ENCODE peak calls at places on chromosomes 3 and 15, in five cellular contexts. One of them, this sample, is unnamed. For H3K4me1, the result is how much of the 10 kb centered on the place peaks cover.

GRCh38 chr15:78251136-78251535 is 13.2 kb upstream of the DNAJA4 start:
- DNase-seq in neural progenitor cell: no peak
- DNase-seq in tibial artery: no peak
- DNase-seq in sigmoid colon: no peak
- DNase-seq in Panc1: no peak
- DNase-seq in this sample: no peak

GRCh38 chr3:98777801-98778220 is 14.7 kb downstream of the ST3GAL6 start:
- DNase-seq in Panc1: no peak
- DNase-seq in tibial artery: no peak
- DNase-seq in neural progenitor cell: no peak
- DNase-seq in sigmoid colon: no peak
- DNase-seq in this sample: peak

GRCh38 chr3:11770477-11771381 is 76.0 kb downstream of the TAMM41 start:
- DNase-seq in sigmoid colon: peak
- DNase-seq in Panc1: no peak
- DNase-seq in neural progenitor cell: peak
- DNase-seq in tibial artery: peak
- DNase-seq in this sample: peak

GRCh38 chr3:33977227-33977626 is 178.8 kb downstream of the PDCD6IP start:
- DNase-seq in neural progenitor cell: no peak
- DNase-seq in sigmoid colon: no peak
- DNase-seq in Panc1: no peak
- DNase-seq in tibial artery: no peak
- DNase-seq in this sample: no peak

GRCh38 chr15:77966540-77967290 is 110.8 kb downstream of the TBC1D2B start:
- DNase-seq in sigmoid colon: peak
- DNase-seq in neural progenitor cell: peak
- DNase-seq in tibial artery: no peak
- DNase-seq in Panc1: no peak
- DNase-seq in this sample: peak

GRCh38 chr15:57272770-57273357 is 103.4 kb upstream of the CGNL1 start:
- DNase-seq in neural progenitor cell: no peak
- DNase-seq in sigmoid colon: no peak
- DNase-seq in tibial artery: no peak
- DNase-seq in Panc1: no peak
- DNase-seq in this sample: no peak

GRCh38 chr3:129584631-129585030 is 21.8 kb downstream of the PLXND1 start:
- DNase-seq in Panc1: no peak
- DNase-seq in sigmoid colon: no peak
- DNase-seq in neural progenitor cell: no peak
- DNase-seq in tibial artery: no peak
- DNase-seq in this sample: no peak

GRCh38 chr3:18579659-18580058 is 154.5 kb upstream of the SATB1 start:
- DNase-seq in Panc1: no peak
- DNase-seq in neural progenitor cell: no peak
- DNase-seq in sigmoid colon: no peak
- DNase-seq in tibial artery: no peak
- DNase-seq in this sample: no peak

GRCh38 chr15:85955501-85956391 is 123.9 kb upstream of the AGBL1 start:
- DNase-seq in sigmoid colon: no peak
- DNase-seq in neural progenitor cell: no peak
- DNase-seq in tibial artery: no peak
- DNase-seq in Panc1: no peak
- DNase-seq in this sample: peak

GRCh38 chr3:177753498-177754155 is 556.3 kb upstream of the TBL1XR1 start:
- DNase-seq in sigmoid colon: peak
- DNase-seq in Panc1: no peak
- DNase-seq in neural progenitor cell: no peak
- DNase-seq in tibial artery: peak
- DNase-seq in this sample: peak

GRCh38 chr3:135503429-135504083 is 462.0 kb upstream of the PPP2R3A start:
- DNase-seq in tibial artery: peak
- DNase-seq in neural progenitor cell: peak
- DNase-seq in sigmoid colon: peak
- DNase-seq in Panc1: peak
- DNase-seq in this sample: peak

GRCh38 chr3:101950510-101950909 is 101.2 kb downstream of the NFKBIZ start:
- DNase-seq in sigmoid colon: no peak
- DNase-seq in neural progenitor cell: no peak
- DNase-seq in Panc1: no peak
- DNase-seq in tibial artery: no peak
- DNase-seq in this sample: peak

GRCh38 chr15:69087581-69087980 is 72.9 kb upstream of the GLCE start:
- DNase-seq in tibial artery: no peak
- DNase-seq in Panc1: no peak
- DNase-seq in neural progenitor cell: no peak
- DNase-seq in sigmoid colon: no peak
- DNase-seq in this sample: no peak

GRCh38 chr3:36155515-36155914 is 224.8 kb upstream of the STAC start:
- DNase-seq in neural progenitor cell: no peak
- DNase-seq in sigmoid colon: no peak
- DNase-seq in Panc1: no peak
- DNase-seq in tibial artery: no peak
- DNase-seq in this sample: no peak

GRCh38 chr3:195042741-195043611 is 228.0 kb downstream of the XXYLT1 start:
- DNase-seq in neural progenitor cell: no peak
- DNase-seq in sigmoid colon: no peak
- DNase-seq in Panc1: no peak
- DNase-seq in tibial artery: no peak
- DNase-seq in this sample: no peak

GRCh38 chr3:8938021-8938420 is 25.3 kb downstream of the RAD18 start:
- DNase-seq in neural progenitor cell: peak
- DNase-seq in sigmoid colon: no peak
- DNase-seq in Panc1: no peak
- DNase-seq in tibial artery: no peak
- DNase-seq in this sample: peak

GRCh38 chr3:52204337-52205073 is 6.5 kb downstream of the ALAS1 start:
- DNase-seq in sigmoid colon: no peak
- DNase-seq in tibial artery: no peak
- DNase-seq in Panc1: no peak
- DNase-seq in neural progenitor cell: no peak
- DNase-seq in this sample: no peak

GRCh38 chr15:43483306-43484128 is 9.4 kb downstream of the TP53BP1 start:
- DNase-seq in tibial artery: no peak
- DNase-seq in sigmoid colon: no peak
- DNase-seq in Panc1: no peak
- DNase-seq in neural progenitor cell: no peak
- DNase-seq in this sample: no peak

GRCh38 chr3:32460031-32460749 is 42.5 kb downstream of the CMTM6 start:
- DNase-seq in Panc1: no peak
- DNase-seq in sigmoid colon: no peak
- DNase-seq in neural progenitor cell: peak
- DNase-seq in tibial artery: no peak
- DNase-seq in this sample: no peak

GRCh38 chr3:141877911-141878310 is 1.5 kb downstream of the ATP1B3 start:
- DNase-seq in sigmoid colon: no peak
- DNase-seq in neural progenitor cell: peak
- DNase-seq in tibial artery: no peak
- DNase-seq in Panc1: no peak
- DNase-seq in this sample: peak

GRCh38 chr15:78772738-78773137 is 38.5 kb downstream of the ADAMTS7 start:
- DNase-seq in sigmoid colon: no peak
- DNase-seq in tibial artery: no peak
- DNase-seq in neural progenitor cell: no peak
- DNase-seq in Panc1: no peak
- DNase-seq in this sample: no peak

GRCh38 chr3:53081318-53081717 is 35.4 kb upstream of the SFMBT1 start:
- DNase-seq in Panc1: no peak
- DNase-seq in neural progenitor cell: no peak
- DNase-seq in sigmoid colon: no peak
- DNase-seq in tibial artery: no peak
- DNase-seq in this sample: no peak

GRCh38 chr3:101379695-101380376 is 59.5 kb upstream of the IMPG2 start:
- DNase-seq in sigmoid colon: no peak
- DNase-seq in tibial artery: no peak
- DNase-seq in Panc1: no peak
- DNase-seq in neural progenitor cell: no peak
- DNase-seq in this sample: no peak

GRCh38 chr3:190321789-190322603 is at the start of gene CLDN1:
- DNase-seq in Panc1: no peak
- DNase-seq in sigmoid colon: peak
- DNase-seq in neural progenitor cell: peak
- DNase-seq in tibial artery: peak
- DNase-seq in this sample: peak

GRCh38 chr3:127473244-127474024 is 117.1 kb downstream of the TPRA1 start:
- DNase-seq in neural progenitor cell: peak
- DNase-seq in sigmoid colon: no peak
- DNase-seq in tibial artery: no peak
- DNase-seq in Panc1: no peak
- DNase-seq in this sample: no peak

GRCh38 chr3:14839236-14839635 is 20.5 kb downstream of the FGD5 start:
- DNase-seq in neural progenitor cell: peak
- DNase-seq in tibial artery: no peak
- DNase-seq in sigmoid colon: peak
- DNase-seq in Panc1: no peak
- DNase-seq in this sample: no peak
- H3K4me1 ChIP-seq in neural progenitor cell: under half
- H3K4me1 ChIP-seq in tibial artery: under half
- H3K4me1 ChIP-seq in sigmoid colon: under half
- H3K4me1 ChIP-seq in Panc1: under half
- H3K4me1 ChIP-seq in this sample: under half

GRCh38 chr3:181694805-181695660 is 16.7 kb upstream of the SOX2 start:
- DNase-seq in tibial artery: peak
- DNase-seq in sigmoid colon: peak
- DNase-seq in Panc1: no peak
- DNase-seq in neural progenitor cell: peak
- DNase-seq in this sample: peak
- H3K4me3 ChIP-seq in tibial artery: peak
- H3K4me3 ChIP-seq in sigmoid colon: peak
- H3K4me3 ChIP-seq in Panc1: no peak
- H3K4me3 ChIP-seq in neural progenitor cell: peak
- H3K4me3 ChIP-seq in this sample: peak

GRCh38 chr15:62983956-62984355 is 58.6 kb upstream of the TPM1 start:
- DNase-seq in Panc1: no peak
- DNase-seq in sigmoid colon: no peak
- DNase-seq in neural progenitor cell: no peak
- DNase-seq in tibial artery: no peak
- DNase-seq in this sample: no peak
- H3K27ac ChIP-seq in Panc1: no peak
- H3K27ac ChIP-seq in sigmoid colon: no peak
- H3K27ac ChIP-seq in neural progenitor cell: no peak
- H3K27ac ChIP-seq in tibial artery: no peak
- H3K27ac ChIP-seq in this sample: no peak

DNA sequence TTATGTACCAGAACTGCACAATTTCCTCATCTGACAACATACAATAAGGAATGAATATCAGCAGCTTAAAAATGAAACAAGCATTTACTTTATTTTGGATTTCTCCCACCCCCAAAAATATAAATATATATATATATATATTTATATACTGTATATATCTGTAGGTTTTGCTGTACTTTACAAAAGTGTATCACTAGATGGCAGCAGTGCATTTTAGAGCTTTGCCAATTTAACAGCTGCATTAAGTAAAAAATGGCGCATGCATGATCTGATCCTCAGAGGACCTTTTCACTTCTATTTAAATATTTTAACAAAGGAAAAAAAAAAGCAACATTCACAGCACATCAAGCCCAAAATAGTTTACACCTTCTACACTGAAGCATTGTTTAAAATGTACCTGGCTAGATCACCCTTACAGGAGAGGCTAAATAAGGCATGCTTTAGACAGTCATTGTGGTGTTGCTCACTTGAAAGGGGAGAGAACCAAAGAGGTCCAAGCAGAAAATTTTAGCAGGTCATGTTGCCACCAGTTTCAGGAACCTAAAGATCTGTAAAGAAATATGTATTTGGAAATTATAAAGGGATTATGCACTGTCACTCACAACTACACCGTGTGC is 72.6 kb downstream of the NPTN start:
- DNase-seq in Panc1: peak
- DNase-seq in tibial artery: no peak
- DNase-seq in neural progenitor cell: peak
- DNase-seq in sigmoid colon: no peak
- DNase-seq in this sample: peak
- H3K4me1 ChIP-seq in Panc1: under half
- H3K4me1 ChIP-seq in tibial artery: under half
- H3K4me1 ChIP-seq in neural progenitor cell: under half
- H3K4me1 ChIP-seq in sigmoid colon: under half
- H3K4me1 ChIP-seq in this sample: under half

GRCh38 chr15:89072277-89072869 is 15.9 kb upstream of the ABHD2 start:
- DNase-seq in Panc1: no peak
- DNase-seq in neural progenitor cell: no peak
- DNase-seq in sigmoid colon: no peak
- DNase-seq in tibial artery: no peak
- DNase-seq in this sample: no peak

GRCh38 chr15:89067751-89068150 is 20.5 kb upstream of the ABHD2 start:
- DNase-seq in neural progenitor cell: no peak
- DNase-seq in tibial artery: no peak
- DNase-seq in sigmoid colon: no peak
- DNase-seq in Panc1: no peak
- DNase-seq in this sample: peak

GRCh38 chr15:89068325-89068784 is 19.9 kb upstream of the ABHD2 start:
- DNase-seq in sigmoid colon: no peak
- DNase-seq in Panc1: no peak
- DNase-seq in neural progenitor cell: no peak
- DNase-seq in tibial artery: no peak
- DNase-seq in this sample: peak

GRCh38 chr15:89071471-89071870 is 16.8 kb upstream of the ABHD2 start:
- DNase-seq in sigmoid colon: no peak
- DNase-seq in tibial artery: no peak
- DNase-seq in Panc1: no peak
- DNase-seq in neural progenitor cell: no peak
- DNase-seq in this sample: no peak

GRCh38 chr15:89070197-89071124 is 17.8 kb upstream of the ABHD2 start:
- DNase-seq in neural progenitor cell: no peak
- DNase-seq in tibial artery: no peak
- DNase-seq in sigmoid colon: no peak
- DNase-seq in Panc1: no peak
- DNase-seq in this sample: no peak
- H3K4me3 ChIP-seq in neural progenitor cell: no peak
- H3K4me3 ChIP-seq in tibial artery: no peak
- H3K4me3 ChIP-seq in sigmoid colon: no peak
- H3K4me3 ChIP-seq in Panc1: no peak
- H3K4me3 ChIP-seq in this sample: no peak

DNA sequence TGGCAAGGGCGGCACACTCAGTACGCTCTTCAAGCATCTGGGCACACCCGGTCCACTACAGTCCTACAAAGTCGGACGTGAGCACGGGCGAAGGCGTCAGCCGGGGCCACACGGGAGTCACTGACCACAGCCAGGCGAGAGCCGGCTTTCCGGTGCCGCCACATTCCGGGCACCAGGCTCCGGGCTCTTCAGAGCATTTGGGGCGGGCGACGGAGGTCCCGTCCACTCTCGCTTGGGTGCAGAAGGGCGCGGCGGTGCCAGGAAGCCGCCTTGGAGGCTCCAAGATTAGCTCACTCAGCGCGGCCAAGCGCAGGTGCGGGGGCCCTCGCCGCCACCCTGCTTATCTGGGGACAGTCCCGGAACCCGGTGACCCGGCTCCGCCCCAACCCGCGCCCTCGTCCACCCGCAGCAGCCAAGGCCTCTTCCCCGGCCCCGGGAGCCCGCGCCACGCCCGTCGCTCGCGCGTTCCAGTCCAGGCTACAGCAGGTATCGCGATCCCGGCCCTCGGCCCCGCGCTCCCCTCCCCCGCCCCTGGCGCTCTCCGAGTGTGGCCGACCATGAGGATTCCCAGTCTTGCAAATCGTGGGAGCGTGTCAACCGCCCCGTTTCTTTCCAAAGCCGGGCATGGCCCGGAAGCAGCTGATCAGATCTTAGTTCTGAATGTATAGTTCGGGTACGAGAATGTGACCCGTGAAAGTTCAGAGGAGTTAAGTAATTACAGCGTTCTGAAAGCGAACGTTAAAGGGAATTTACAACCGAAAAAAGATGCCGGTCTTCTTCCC is at the start of gene ADPRH:
- DNase-seq in neural progenitor cell: peak
- DNase-seq in sigmoid colon: peak
- DNase-seq in Panc1: peak
- DNase-seq in tibial artery: peak
- DNase-seq in this sample: peak
- H3K27ac ChIP-seq in neural progenitor cell: no peak
- H3K27ac ChIP-seq in sigmoid colon: peak
- H3K27ac ChIP-seq in Panc1: peak
- H3K27ac ChIP-seq in tibial artery: peak
- H3K27ac ChIP-seq in this sample: no peak

This sample was measured in astrocyte.